ENCODE peak calls at places on chromosomes 11 and 22, in ten cellular contexts. H is pancreas, N is coronary artery, S is left lung, C is mammary epithelial cell, J is Calu3, E is choroid plexus epithelial cell, X is neural crest cell, K is stomach, B is GM10248. Y is an unnamed sample.

GRCh38 chr11:11993814-11994213 is 14.6 kb downstream of the DKK3 start:
- DNase-seq in H (no peak), N (no peak), S (no peak), C (peak), J (peak), E (peak), X (no peak), K (no peak), B (no peak), Y (no peak)

GRCh38 chr11:35126879-35127576 is 11.9 kb upstream of the CD44 start:
- DNase-seq in H (no peak), N (no peak), S (no peak), C (no peak), J (no peak), E (no peak), X (no peak), K (no peak), B (no peak), Y (peak)

GRCh38 chr22:47053865-47054185 is 291.4 kb downstream of the TBC1D22A start:
- DNase-seq in H (peak), N (no peak), S (peak), C (no peak), J (no peak), E (peak), X (no peak), K (no peak), B (no peak), Y (no peak)

GRCh38 chr11:17604913-17605230 is 57.8 kb downstream of the OTOG start:
- DNase-seq in H (no peak), N (no peak), S (no peak), C (no peak), J (no peak), E (no peak), X (no peak), K (peak), B (no peak), Y (no peak)

GRCh38 chr11:2290351-2290841 is 11.3 kb downstream of the C11orf21 start:
- DNase-seq in H (no peak), N (peak), S (peak), C (no peak), J (no peak), E (no peak), X (no peak), K (peak), B (no peak), Y (no peak)

GRCh38 chr11:27055065-27055682 is 14.6 kb downstream of the BBOX1 start:
- DNase-seq in H (no peak), N (no peak), S (no peak), C (no peak), J (peak), E (peak), X (no peak), K (no peak), B (no peak), Y (no peak)

GRCh38 chr11:80613630-80614029 is 1172.8 kb upstream of the TENM4 start:
- DNase-seq in H (no peak), N (no peak), S (no peak), C (no peak), J (no peak), E (no peak), X (no peak), K (no peak), B (no peak), Y (no peak)

GRCh38 chr22:31497148-31497938 is 1.0 kb downstream of the SFI1 start:
- DNase-seq in H (no peak), N (no peak), S (no peak), C (no peak), J (no peak), E (no peak), X (no peak), K (no peak), B (no peak), Y (no peak)

GRCh38 chr22:29315286-29316195 is at the start of gene RASL10A:
- DNase-seq in H (no peak), N (no peak), S (peak), C (peak), J (no peak), E (no peak), X (no peak), K (no peak), B (no peak), Y (no peak)

GRCh38 chr11:80136991-80137390 is 696.2 kb upstream of the TENM4 start:
- DNase-seq in H (no peak), N (no peak), S (no peak), C (no peak), J (no peak), E (peak), X (no peak), K (no peak), B (no peak), Y (no peak)

GRCh38 chr11:79258606-79259005 is 182.2 kb downstream of the TENM4 start:
- DNase-seq in H (no peak), N (no peak), S (no peak), C (no peak), J (no peak), E (no peak), X (no peak), K (no peak), B (no peak), Y (no peak)

GRCh38 chr11:95734009-95734572 is 55.5 kb downstream of the FAM76B start:
- DNase-seq in H (no peak), N (no peak), S (no peak), C (no peak), J (no peak), E (no peak), X (no peak), K (no peak), B (no peak), Y (no peak)

GRCh38 chr11:101188801-101189200 is 59.2 kb upstream of the PGR start:
- DNase-seq in H (no peak), N (no peak), S (no peak), C (no peak), J (no peak), E (no peak), X (no peak), K (no peak), B (no peak), Y (no peak)

GRCh38 chr11:17673951-17674350 is 45.4 kb upstream of the MYOD1 start:
- DNase-seq in H (no peak), N (no peak), S (no peak), C (peak), J (no peak), E (no peak), X (no peak), K (no peak), B (no peak), Y (no peak)

GRCh38 chr22:47195676-47196492 is 433.4 kb downstream of the TBC1D22A start:
- DNase-seq in H (no peak), N (peak), S (no peak), C (no peak), J (no peak), E (peak), X (no peak), K (peak), B (no peak), Y (no peak)

GRCh38 chr11:119109843-119110242 is 2.7 kb downstream of the C2CD2L start:
- DNase-seq in H (no peak), N (no peak), S (no peak), C (no peak), J (no peak), E (no peak), X (no peak), K (no peak), B (no peak), Y (no peak)

GRCh38 chr11:64933935-64934693 is 1.6 kb downstream of the GPHA2 start:
- DNase-seq in H (peak), N (no peak), S (peak), C (no peak), J (no peak), E (no peak), X (no peak), K (no peak), B (no peak), Y (no peak)

GRCh38 chr11:39304586-39304985 is 2154.9 kb downstream of the LRRC4C start:
- DNase-seq in H (no peak), N (no peak), S (no peak), C (no peak), J (no peak), E (no peak), X (no peak), K (no peak), B (no peak), Y (no peak)

GRCh38 chr11:75350743-75351540 is 519 bp downstream of the ARRB1 start:
- DNase-seq in H (peak), N (peak), S (peak), C (no peak), J (no peak), E (no peak), X (no peak), K (peak), B (peak), Y (peak)

GRCh38 chr11:117792241-117792640 is 4.8 kb downstream of the DSCAML1 start:
- DNase-seq in H (no peak), N (no peak), S (no peak), C (no peak), J (no peak), E (no peak), X (no peak), K (no peak), B (no peak), Y (no peak)

GRCh38 chr22:36379593-36380361 is 8.0 kb downstream of the MYH9 start:
- DNase-seq in H (no peak), N (no peak), S (no peak), C (peak), J (peak), E (peak), X (no peak), K (no peak), B (no peak), Y (no peak)

GRCh38 chr22:33401291-33401690 is 343.1 kb upstream of the SYN3 start:
- DNase-seq in H (no peak), N (no peak), S (no peak), C (peak), J (no peak), E (peak), X (no peak), K (no peak), B (no peak), Y (no peak)

GRCh38 chr11:29258411-29258810 is 758.4 kb downstream of the KCNA4 start:
- DNase-seq in H (no peak), N (no peak), S (no peak), C (no peak), J (no peak), E (no peak), X (no peak), K (no peak), B (no peak), Y (no peak)

GRCh38 chr11:42407379-42407778 is 904.4 kb upstream of the API5 start:
- DNase-seq in H (no peak), N (no peak), S (no peak), C (peak), J (no peak), E (no peak), X (peak), K (peak), B (no peak), Y (no peak)

GRCh38 chr11:28756977-28757376 is 648.8 kb downstream of the METTL15 start:
- DNase-seq in H (no peak), N (no peak), S (no peak), C (peak), J (no peak), E (peak), X (no peak), K (no peak), B (no peak), Y (no peak)

GRCh38 chr22:42803454-42803853 is 53.6 kb downstream of the ARFGAP3 start:
- DNase-seq in H (no peak), N (peak), S (no peak), C (no peak), J (no peak), E (no peak), X (no peak), K (peak), B (no peak), Y (no peak)

GRCh38 chr11:73334244-73335203 is 26.4 kb downstream of the ARHGEF17 start:
- DNase-seq in H (peak), N (no peak), S (peak), C (peak), J (peak), E (peak), X (no peak), K (peak), B (peak), Y (no peak)

GRCh38 chr11:34749666-34750659 is 129.1 kb downstream of the EHF start:
- DNase-seq in H (peak), N (no peak), S (peak), C (peak), J (peak), E (peak), X (no peak), K (peak), B (no peak), Y (no peak)

GRCh38 chr11:131533164-131533563 is 162.7 kb downstream of the NTM start:
- DNase-seq in H (no peak), N (no peak), S (no peak), C (no peak), J (no peak), E (no peak), X (no peak), K (no peak), B (no peak), Y (no peak)

GRCh38 chr11:92735039-92735438 is 234.4 kb upstream of the MTNR1B start:
- DNase-seq in H (no peak), N (no peak), S (no peak), C (no peak), J (no peak), E (peak), X (no peak), K (no peak), B (no peak), Y (no peak)

GRCh38 chr22:38298312-38299000 is 18.8 kb downstream of the CSNK1E start:
- DNase-seq in H (no peak), N (no peak), S (no peak), C (peak), J (peak), E (peak), X (no peak), K (no peak), B (peak), Y (peak)

GRCh38 chr22:29726104-29726503 is 6.3 kb downstream of the CABP7 start:
- DNase-seq in H (no peak), N (no peak), S (no peak), C (no peak), J (no peak), E (no peak), X (no peak), K (no peak), B (no peak), Y (no peak)

GRCh38 chr11:120208777-120209176 is 2.1 kb upstream of the OAF start:
- DNase-seq in H (no peak), N (no peak), S (no peak), C (peak), J (no peak), E (peak), X (no peak), K (no peak), B (no peak), Y (no peak)

GRCh38 chr22:44828193-44828592 is 75.8 kb downstream of the ARHGAP8 start:
- DNase-seq in H (no peak), N (no peak), S (peak), C (no peak), J (peak), E (peak), X (peak), K (no peak), B (peak), Y (no peak)
- TF ChIP-seq CTCF in H (no peak), N (no peak), S (peak), C (peak), J (peak), E (peak), X (peak), K (no peak), B (peak), Y (no peak)

DNA sequence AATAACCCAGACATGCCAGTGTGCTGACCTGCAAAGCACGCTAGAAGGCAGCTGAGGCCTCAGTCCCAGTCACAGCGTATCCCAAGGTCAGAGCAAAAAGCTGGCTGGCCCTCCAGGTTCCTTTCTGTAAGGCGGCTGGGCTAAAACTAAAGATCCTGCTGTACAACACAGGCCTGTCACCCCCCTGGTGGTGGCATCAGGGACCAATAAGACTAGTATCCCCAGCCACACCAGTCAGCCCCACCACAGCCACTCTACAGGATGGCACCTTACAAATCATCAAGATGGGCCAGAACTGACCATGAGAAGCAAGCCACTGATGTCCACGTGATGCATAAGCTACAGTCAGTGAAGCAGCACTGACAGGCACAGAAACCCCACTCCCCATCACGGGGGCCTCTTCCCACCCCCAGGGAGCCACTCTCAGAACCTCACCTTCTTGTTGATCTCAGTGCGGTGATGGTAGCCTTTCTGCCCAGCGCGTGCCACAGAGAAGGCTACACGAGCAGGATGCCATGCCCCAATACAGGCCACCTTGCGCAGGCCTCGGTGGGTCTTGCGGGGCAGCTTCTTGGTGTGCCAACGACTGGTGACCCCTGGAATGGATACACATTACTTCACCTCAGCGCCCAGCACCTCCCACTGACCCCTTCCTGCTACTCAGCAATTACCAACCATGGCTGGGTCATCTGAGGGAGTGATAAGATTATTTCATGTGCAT is 5.0 kb downstream of the RPL3 start:
- DNase-seq in H (no peak), N (no peak), S (no peak), C (no peak), J (no peak), E (no peak), X (no peak), K (no peak), B (no peak), Y (no peak)
- TF ChIP-seq CTCF in H (no peak), N (no peak), S (no peak), C (peak), J (no peak), E (peak), X (peak), K (no peak), B (no peak), Y (no peak)

DNA sequence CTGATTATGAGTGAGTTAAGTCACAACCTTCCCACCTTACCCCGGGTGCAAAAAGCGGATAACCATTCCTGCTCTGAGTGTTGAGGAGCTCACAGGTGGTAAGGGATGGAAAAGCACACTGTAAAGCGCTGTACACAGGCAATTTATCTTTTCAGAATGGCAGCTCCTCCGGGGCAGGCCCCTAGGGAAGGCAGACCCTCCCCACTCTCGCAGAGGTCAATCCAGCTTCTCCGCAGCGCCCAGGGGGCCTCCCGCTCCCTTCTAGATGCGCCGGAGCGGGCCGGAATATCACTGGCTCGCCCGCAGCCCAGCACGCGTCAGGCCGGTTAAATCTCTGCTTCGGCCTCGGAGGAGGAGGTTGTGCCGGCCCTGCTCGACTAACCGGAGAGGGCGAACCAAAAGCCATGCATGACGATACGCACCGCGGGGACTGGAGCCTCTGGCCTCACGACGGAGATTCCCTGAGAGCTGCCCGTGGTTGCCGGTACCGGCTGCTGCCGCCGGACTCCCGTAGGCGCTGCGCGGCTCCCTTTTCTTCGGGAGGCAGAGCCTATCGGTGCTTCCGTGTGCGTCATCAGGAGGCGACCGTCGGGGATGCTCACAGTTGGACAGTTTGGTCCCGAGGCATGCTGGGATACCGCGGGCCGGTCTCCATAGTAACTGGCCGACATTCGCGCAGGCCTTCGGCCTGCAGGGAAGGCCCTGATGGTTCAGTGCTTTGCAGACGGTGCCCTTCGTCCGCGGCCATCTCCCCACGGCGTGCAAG is at the start of gene BRMS1:
- DNase-seq in H (peak), N (peak), S (peak), C (peak), J (peak), E (peak), X (peak), K (peak), B (peak), Y (peak)
- TF ChIP-seq CTCF in H (peak), N (no peak), S (peak), C (peak), J (no peak), E (peak), X (peak), K (no peak), B (no peak), Y (no peak)

DNA sequence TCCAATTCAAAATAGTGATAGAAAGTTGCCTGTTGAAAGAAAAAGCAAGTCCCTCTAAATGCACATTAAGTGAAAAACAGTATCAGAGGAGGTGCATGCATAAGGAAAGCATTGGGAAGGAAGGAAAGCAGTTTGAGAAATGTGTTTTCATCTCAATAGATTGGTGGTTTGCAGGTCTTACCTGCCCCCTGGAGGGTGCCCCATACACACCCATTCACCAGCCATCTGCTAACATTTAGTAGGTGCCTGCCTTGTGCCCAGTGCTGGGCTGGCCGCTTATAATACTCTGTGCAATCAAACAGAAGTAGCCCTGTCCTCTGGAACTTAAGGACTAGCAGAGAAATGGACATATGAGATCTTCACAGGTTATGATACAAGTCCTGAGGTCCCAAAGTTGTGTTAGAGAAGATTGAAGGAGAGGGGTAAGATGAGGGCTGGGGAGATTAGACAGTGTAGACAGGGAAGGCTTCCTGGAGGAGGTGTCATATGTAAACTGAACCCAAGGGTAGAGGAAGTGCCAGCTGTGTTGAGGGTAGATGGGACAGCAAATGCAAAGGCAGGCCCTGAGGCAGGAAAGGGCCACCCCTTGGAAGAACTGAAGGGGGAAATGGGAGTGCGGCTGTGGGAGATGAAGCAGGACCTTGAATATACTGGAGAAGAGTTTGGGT is 184.2 kb downstream of the MN1 start:
- DNase-seq in H (no peak), N (no peak), S (no peak), C (no peak), J (no peak), E (no peak), X (no peak), K (no peak), B (no peak), Y (no peak)
- TF ChIP-seq CTCF in H (no peak), N (no peak), S (no peak), C (peak), J (peak), E (peak), X (peak), K (no peak), B (no peak), Y (no peak)

GRCh38 chr11:32489464-32489863 is 54.1 kb upstream of the WT1 start:
- DNase-seq in H (no peak), N (no peak), S (no peak), C (no peak), J (no peak), E (peak), X (no peak), K (no peak), B (no peak), Y (no peak)
- TF ChIP-seq CTCF in H (no peak), N (no peak), S (no peak), C (no peak), J (no peak), E (peak), X (no peak), K (no peak), B (no peak), Y (no peak)

GRCh38 chr22:19634576-19634975 is 79.7 kb upstream of the SEPTIN5 start:
- DNase-seq in H (no peak), N (peak), S (no peak), C (no peak), J (no peak), E (no peak), X (no peak), K (no peak), B (no peak), Y (no peak)

GRCh38 chr22:19635644-19636043 is 78.7 kb upstream of the SEPTIN5 start:
- DNase-seq in H (no peak), N (peak), S (no peak), C (no peak), J (no peak), E (no peak), X (no peak), K (no peak), B (no peak), Y (no peak)

GRCh38 chr22:19631899-19632670 is 82.2 kb upstream of the SEPTIN5 start:
- DNase-seq in H (no peak), N (peak), S (no peak), C (no peak), J (peak), E (peak), X (peak), K (no peak), B (no peak), Y (no peak)

GRCh38 chr22:19632671-19633148 is 81.6 kb upstream of the SEPTIN5 start:
- DNase-seq in H (no peak), N (peak), S (no peak), C (peak), J (no peak), E (no peak), X (no peak), K (no peak), B (no peak), Y (no peak)

GRCh38 chr22:19634206-19634536 is 80.1 kb upstream of the SEPTIN5 start:
- DNase-seq in H (no peak), N (peak), S (no peak), C (no peak), J (no peak), E (no peak), X (no peak), K (no peak), B (no peak), Y (no peak)
- TF ChIP-seq CTCF in H (no peak), N (no peak), S (no peak), C (no peak), J (no peak), E (no peak), X (no peak), K (no peak), B (no peak), Y (no peak)

GRCh38 chr11:8794677-8795103 is 112.1 kb downstream of the RPL27A start:
- DNase-seq in H (peak), N (no peak), S (no peak), C (no peak), J (peak), E (no peak), X (no peak), K (peak), B (no peak), Y (no peak)
- TF ChIP-seq CTCF in H (peak), N (no peak), S (no peak), C (peak), J (peak), E (peak), X (peak), K (peak), B (no peak), Y (no peak)